ENCODE peak calls at places on chromosomes 12 and 14, in five cellular contexts. X, G, H, A and L are unnamed samples.
A peak's percentile ranks its signal among the peaks of the same experiment; 100 is the strongest.

GRCh38 chr12:102344691-102345090 is 135.7 kb downstream of the IGF1 start:
- DNase-seq in X (no peak), H (no peak), G (no peak), A (no peak), L (no peak)

GRCh38 chr12:27176765-27177164 is 67.3 kb upstream of the STK38L start:
- DNase-seq in A (no peak), X (no peak), H (no peak), G (peak; percentile 25), L (no peak)

GRCh38 chr12:68368332-68368731 is 36.2 kb upstream of the MDM1 start:
- DNase-seq in H (no peak), A (no peak), X (no peak), G (no peak), L (no peak)

GRCh38 chr12:52716061-52716460 is 12.7 kb upstream of the KRT77 start:
- DNase-seq in A (no peak), H (no peak), X (no peak), G (no peak), L (no peak)

GRCh38 chr12:107318804-107319535 is 225.6 kb upstream of the CRY1 start:
- DNase-seq in X (no peak), A (no peak), H (no peak), G (no peak), L (no peak)

GRCh38 chr12:21751517-21751916 is 23.0 kb downstream of the KCNJ8 start:
- DNase-seq in G (no peak), X (no peak), H (no peak), A (no peak), L (no peak)

GRCh38 chr12:52622349-52622748 is 4.0 kb upstream of the KRT73 start:
- DNase-seq in A (no peak), X (no peak), G (no peak), H (no peak), L (no peak)

GRCh38 chr14:29463727-29464370 is 463.8 kb downstream of the PRKD1 start:
- DNase-seq in H (no peak), X (no peak), A (no peak), G (no peak), L (no peak)

GRCh38 chr12:11727133-11727664 is 77.7 kb downstream of the ETV6 start:
- DNase-seq in H (peak; percentile 56), A (peak; percentile 87), X (no peak), G (no peak), L (no peak)

GRCh38 chr12:94267907-94268575 is 119.7 kb downstream of the PLXNC1 start:
- DNase-seq in G (no peak), A (no peak), H (no peak), X (no peak), L (no peak)

GRCh38 chr14:44982594-44982993 is 20.6 kb downstream of the TOGARAM1 start:
- DNase-seq in G (no peak), H (no peak), A (no peak), X (no peak), L (no peak)

GRCh38 chr12:1836854-1837411 is 16.6 kb downstream of the LRTM2 start:
- DNase-seq in G (no peak), A (no peak), H (peak; percentile 17), X (no peak), L (no peak)

GRCh38 chr12:108570743-108571603 is 8.6 kb downstream of the ISCU start:
- DNase-seq in H (peak; percentile 12), X (no peak), A (no peak), G (no peak), L (peak; percentile 27)

DNA sequence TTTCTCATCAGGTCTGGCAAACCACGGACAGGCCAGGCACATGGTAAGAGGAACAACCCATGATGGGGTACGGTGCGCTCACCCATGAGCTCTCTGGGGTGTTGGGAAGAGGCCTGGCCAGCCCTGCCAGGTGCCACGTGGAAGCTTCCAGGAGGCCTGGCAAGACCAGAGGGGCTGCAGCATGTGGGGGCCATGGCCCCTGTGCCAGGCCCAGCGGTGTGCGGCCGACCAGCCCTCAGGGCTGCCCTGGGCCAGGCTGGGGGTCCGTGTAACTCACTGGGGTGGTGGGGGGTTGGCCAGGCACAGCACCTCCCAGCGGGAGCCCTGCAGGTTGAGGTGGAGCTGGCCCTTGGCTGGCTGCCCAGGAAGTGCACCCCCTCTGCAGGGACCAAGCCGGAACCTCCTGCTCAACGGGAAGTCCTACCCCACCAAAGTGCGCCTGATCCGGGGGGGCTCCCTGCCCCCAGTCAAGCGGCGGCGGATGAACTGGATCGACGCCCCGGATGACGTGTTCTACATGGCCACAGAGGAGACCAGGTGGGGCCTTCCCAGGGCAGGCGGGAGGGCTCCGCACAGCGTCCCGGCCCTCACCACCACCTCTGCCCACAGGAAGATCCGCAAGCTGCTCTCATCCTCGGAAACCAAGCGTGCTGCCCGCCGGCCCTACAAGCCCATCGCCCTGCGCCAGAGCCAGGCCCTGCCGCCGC is 5.0 kb upstream of the CRIP2 start:
- DNase-seq in X (no peak), H (no peak), G (no peak), A (no peak), L (no peak)
- TF ChIP-seq KDM1A in X (no peak), H (no peak), G (no peak), A (no peak), L (no peak)

DNA sequence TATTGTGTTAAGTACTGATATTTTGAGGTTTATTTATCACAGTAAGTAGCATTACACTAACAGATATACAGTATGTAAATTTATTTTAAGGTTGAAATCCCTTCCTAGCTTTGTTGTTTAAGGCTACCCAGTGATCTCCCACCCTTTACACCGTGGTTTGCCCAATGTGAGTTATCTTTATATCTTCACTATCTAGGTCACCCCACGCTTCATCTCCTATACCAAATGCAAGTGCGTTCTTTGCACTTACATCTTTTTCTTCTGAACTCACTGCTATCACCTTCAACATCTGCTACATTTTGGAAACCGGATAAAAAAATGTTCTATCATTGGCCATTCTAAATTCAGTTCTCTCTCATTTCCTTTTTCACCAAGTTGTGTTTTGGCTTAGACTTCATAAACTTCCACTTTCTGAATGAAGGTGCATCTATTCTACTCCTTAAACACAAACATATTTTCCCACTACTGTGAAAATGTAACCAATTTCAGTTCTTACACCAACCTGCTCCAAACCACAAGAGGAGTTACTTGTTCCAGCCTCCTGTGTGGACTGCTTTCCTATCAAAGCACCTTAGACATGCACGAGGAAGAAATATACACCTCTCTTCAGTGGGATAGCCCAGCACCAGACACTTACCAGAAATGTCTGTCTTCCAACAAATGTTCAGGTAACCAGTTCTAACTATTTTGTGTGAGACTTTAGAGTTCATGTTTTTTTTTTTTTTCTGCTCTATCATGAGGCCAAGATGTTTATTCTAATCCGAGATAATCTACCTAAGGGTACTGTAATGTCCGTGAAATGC is 21.8 kb downstream of the CLEC9A start:
- DNase-seq in A (peak; percentile 26), H (no peak), X (no peak), G (no peak), L (no peak)
- TF ChIP-seq HDAC2 in A (no peak), H (no peak), X (no peak), G (no peak), L (no peak)

DNA sequence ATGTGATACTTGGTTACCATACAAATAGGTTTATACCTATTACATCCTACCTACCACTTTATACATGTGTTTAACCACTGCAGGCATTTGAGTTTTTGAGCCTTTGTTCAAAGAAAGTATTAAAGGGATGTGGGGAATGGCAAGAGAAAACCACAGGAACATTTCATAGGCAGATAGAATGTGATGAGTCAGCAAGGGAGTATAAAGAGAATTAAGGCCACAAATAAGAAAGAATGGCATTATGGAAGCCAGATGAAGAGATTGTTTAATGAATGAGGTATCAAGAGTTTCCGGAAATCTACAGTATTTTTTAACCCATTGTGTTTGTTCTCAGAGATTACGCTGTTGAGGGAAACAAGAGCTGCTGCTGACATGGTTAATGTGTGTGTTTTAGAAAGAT is 66.9 kb downstream of the METTL25 start:
- DNase-seq in X (no peak), A (no peak), H (no peak), G (no peak), L (no peak)
- TF ChIP-seq KDM1A in X (no peak), A (no peak), H (no peak), G (no peak), L (no peak)

GRCh38 chr12:4580165-4580773 is 18.3 kb downstream of the DYRK4 start:
- DNase-seq in X (no peak), G (no peak), H (no peak), A (no peak), L (no peak)

GRCh38 chr12:4587108-4587507 is 25.1 kb downstream of the DYRK4 start:
- DNase-seq in A (no peak), X (no peak), H (no peak), G (no peak), L (no peak)

GRCh38 chr12:4584896-4585295 is 22.9 kb downstream of the DYRK4 start:
- DNase-seq in A (no peak), X (no peak), G (no peak), H (no peak), L (no peak)

GRCh38 chr12:4586500-4586899 is 24.5 kb downstream of the DYRK4 start:
- DNase-seq in A (no peak), X (no peak), H (no peak), G (no peak), L (no peak)

GRCh38 chr12:4584281-4584680 is 22.3 kb downstream of the DYRK4 start:
- DNase-seq in G (no peak), A (no peak), H (no peak), X (no peak), L (no peak)
- TF ChIP-seq HDAC2 in G (no peak), A (no peak), H (no peak), X (no peak), L (no peak)

GRCh38 chr14:33297565-33297964 is 358.9 kb downstream of the NPAS3 start:
- DNase-seq in G (no peak), X (no peak), A (no peak), H (no peak), L (no peak)

GRCh38 chr14:33285902-33286700 is 347.4 kb downstream of the NPAS3 start:
- DNase-seq in X (no peak), A (no peak), G (no peak), H (no peak), L (no peak)

GRCh38 chr14:33294419-33294818 is 355.7 kb downstream of the NPAS3 start:
- DNase-seq in G (no peak), H (no peak), X (no peak), A (no peak), L (no peak)

GRCh38 chr14:33287204-33287603 is 348.5 kb downstream of the NPAS3 start:
- DNase-seq in H (no peak), A (no peak), G (no peak), X (no peak), L (no peak)

GRCh38 chr14:33291529-33292104 is 352.9 kb downstream of the NPAS3 start:
- DNase-seq in H (no peak), A (no peak), G (no peak), X (no peak), L (no peak)
- TF ChIP-seq KDM1A in H (no peak), A (no peak), G (no peak), X (no peak), L (no peak)

GRCh38 chr14:89753828-89754439 is 200.6 kb downstream of the EFCAB11 start:
- DNase-seq in H (no peak), A (no peak), X (no peak), G (no peak), L (no peak)
- TF ChIP-seq HDAC2 in H (no peak), A (no peak), X (no peak), G (no peak), L (no peak)